ENCODE peak calls at places on chromosomes 4 and X, in seven cellular contexts. V, W, S, Y, E, R and N are unnamed samples.

GRCh38 chrX:10156199-10157031 is at the start of gene CLCN4:
- DNase-seq in V (no peak), W (peak; percentile 51), S (peak; percentile 70), Y (peak; percentile 38), E (no peak), R (peak; percentile 47), N (no peak)

GRCh38 chrX:13293700-13294099 is 26.2 kb downstream of the ATXN3L start:
- DNase-seq in V (no peak), W (no peak), S (no peak), Y (no peak), E (no peak), R (no peak), N (no peak)

GRCh38 chr4:59540311-59540710 is 1659.8 kb upstream of the ADGRL3 start:
- DNase-seq in V (no peak), W (no peak), S (no peak), Y (no peak), E (no peak), R (no peak), N (no peak)

GRCh38 chr4:90174622-90175023 is 47.4 kb downstream of the CCSER1 start:
- DNase-seq in V (no peak), W (no peak), S (peak; percentile 33), Y (no peak), E (no peak), R (no peak), N (no peak)

GRCh38 chr4:568351-568652 is 7.8 kb downstream of the TMEM271 start:
- DNase-seq in V (no peak), W (no peak), S (no peak), Y (no peak), E (no peak), R (no peak), N (no peak)

GRCh38 chr4:70315928-70316327 is 18.9 kb upstream of the CABS1 start:
- DNase-seq in V (no peak), W (no peak), S (no peak), Y (no peak), E (no peak), R (no peak), N (no peak)

GRCh38 chr4:123168812-123169211 is 227.8 kb upstream of the SPRY1 start:
- DNase-seq in V (no peak), W (no peak), S (no peak), Y (no peak), E (no peak), R (no peak), N (no peak)

GRCh38 chr4:41913509-41913908 is 21.7 kb upstream of the TMEM33 start:
- DNase-seq in V (no peak), W (no peak), S (no peak), Y (peak; percentile 11), E (no peak), R (no peak), N (no peak)

GRCh38 chrX:118552501-118552900 is 56.9 kb downstream of the DOCK11 start:
- DNase-seq in V (no peak), W (no peak), S (no peak), Y (peak; percentile 76), E (no peak), R (no peak), N (no peak)

GRCh38 chr4:142126890-142127497 is 490.6 kb downstream of the IL15 start:
- DNase-seq in V (peak; percentile 55), W (peak; percentile 16), S (peak; percentile 56), Y (peak; percentile 54), E (peak; percentile 16), R (peak; percentile 22), N (no peak)

GRCh38 chr4:6535706-6536105 is 39.3 kb upstream of the MAN2B2 start:
- DNase-seq in V (no peak), W (no peak), S (no peak), Y (no peak), E (no peak), R (no peak), N (no peak)

GRCh38 chr4:110087116-110087708 is 111.2 kb downstream of the ELOVL6 start:
- DNase-seq in V (no peak), W (no peak), S (no peak), Y (peak; percentile 80), E (no peak), R (peak; percentile 32), N (no peak)

GRCh38 chr4:8614365-8615193 is 22.0 kb downstream of the CPZ start:
- DNase-seq in V (no peak), W (no peak), S (no peak), Y (no peak), E (no peak), R (no peak), N (no peak)

GRCh38 chr4:112153222-112153791 is 8.1 kb downstream of the FAM241A start:
- DNase-seq in V (no peak), W (no peak), S (no peak), Y (no peak), E (no peak), R (no peak), N (no peak)

GRCh38 chr4:47118192-47118879 is 87.0 kb downstream of the GABRB1 start:
- DNase-seq in V (no peak), W (no peak), S (no peak), Y (no peak), E (no peak), R (no peak), N (no peak)

GRCh38 chr4:72842323-72842722 is 227.2 kb downstream of the COX18 start:
- DNase-seq in V (no peak), W (no peak), S (no peak), Y (no peak), E (no peak), R (no peak), N (no peak)

GRCh38 chr4:182141046-182141445 is 102.2 kb upstream of the TENM3 start:
- DNase-seq in V (no peak), W (no peak), S (no peak), Y (no peak), E (no peak), R (no peak), N (no peak)

GRCh38 chrX:73262991-73263390 is 48.3 kb upstream of the NAP1L2 start:
- DNase-seq in V (no peak), W (no peak), S (no peak), Y (peak; percentile 15), E (no peak), R (no peak), N (no peak)

GRCh38 chr4:24160358-24160757 is 270.5 kb upstream of the PPARGC1A start:
- DNase-seq in V (no peak), W (no peak), S (no peak), Y (no peak), E (no peak), R (no peak), N (no peak)

GRCh38 chrX:46376246-46376885 is 168.9 kb downstream of the ZNF674 start:
- DNase-seq in V (no peak), W (no peak), S (no peak), Y (peak; percentile 74), E (no peak), R (peak; percentile 17), N (no peak)

GRCh38 chrX:118864063-118864630 is 40.5 kb downstream of the ZCCHC12 start:
- DNase-seq in V (no peak), W (no peak), S (no peak), Y (no peak), E (no peak), R (no peak), N (no peak)

GRCh38 chrX:2490634-2491033 is 10.1 kb downstream of the DHRSX start:
- DNase-seq in V (no peak), W (peak; percentile 7), S (no peak), Y (no peak), E (no peak), R (no peak), N (no peak)

GRCh38 chr4:182179105-182179504 is 64.1 kb upstream of the TENM3 start:
- DNase-seq in V (no peak), W (no peak), S (no peak), Y (peak; percentile 73), E (no peak), R (peak; percentile 74), N (no peak)

GRCh38 chr4:140856692-140857091 is 100.5 kb upstream of the TBC1D9 start:
- DNase-seq in V (no peak), W (no peak), S (peak; percentile 28), Y (peak; percentile 41), E (no peak), R (peak; percentile 57), N (no peak)

GRCh38 chr4:37858112-37858511 is 31.6 kb downstream of the PGM2 start:
- DNase-seq in V (no peak), W (no peak), S (no peak), Y (no peak), E (no peak), R (no peak), N (no peak)